ENCODE peak calls at places on chromosomes 16 and 17, in eight cellular contexts. One of them, this sample, is unnamed.

GRCh38 chr16:56675685-56676210 is 6.1 kb downstream of the MT1H start:
- DNase-seq in K562: peak; percentile 15
- DNase-seq in sigmoid colon: no peak
- DNase-seq in Panc1: no peak
- DNase-seq in H1: no peak
- DNase-seq in HL-60: no peak
- DNase-seq in breast epithelium: no peak
- DNase-seq in GM12891: no peak
- DNase-seq in this sample: no peak

GRCh38 chr16:28277537-28278388 is 14.6 kb upstream of the SBK1 start:
- DNase-seq in K562: peak; percentile 81
- DNase-seq in sigmoid colon: peak; percentile 92
- DNase-seq in Panc1: peak; percentile 58
- DNase-seq in H1: peak; percentile 73
- DNase-seq in HL-60: peak; percentile 47
- DNase-seq in breast epithelium: peak; percentile 86
- DNase-seq in GM12891: peak; percentile 85
- DNase-seq in this sample: no peak

GRCh38 chr16:17251496-17251895 is 219.3 kb downstream of the XYLT1 start:
- DNase-seq in K562: no peak
- DNase-seq in sigmoid colon: no peak
- DNase-seq in Panc1: no peak
- DNase-seq in H1: no peak
- DNase-seq in HL-60: no peak
- DNase-seq in breast epithelium: no peak
- DNase-seq in GM12891: no peak
- DNase-seq in this sample: no peak

GRCh38 chr16:2026461-2027023 is at the start of gene NHERF2:
- DNase-seq in K562: peak; percentile 85
- DNase-seq in sigmoid colon: no peak
- DNase-seq in Panc1: no peak
- DNase-seq in H1: no peak
- DNase-seq in HL-60: no peak
- DNase-seq in breast epithelium: no peak
- DNase-seq in GM12891: no peak
- DNase-seq in this sample: no peak

GRCh38 chr17:29567362-29568330 is 809 bp upstream of the ABHD15 start:
- DNase-seq in K562: peak; percentile 81
- DNase-seq in sigmoid colon: peak; percentile 83
- DNase-seq in Panc1: no peak
- DNase-seq in H1: no peak
- DNase-seq in HL-60: no peak
- DNase-seq in breast epithelium: peak; percentile 56
- DNase-seq in GM12891: peak; percentile 84
- DNase-seq in this sample: peak; percentile 88

GRCh38 chr17:73141411-73141810 is 23.4 kb upstream of the SSTR2 start:
- DNase-seq in K562: no peak
- DNase-seq in sigmoid colon: no peak
- DNase-seq in Panc1: no peak
- DNase-seq in H1: no peak
- DNase-seq in HL-60: no peak
- DNase-seq in breast epithelium: no peak
- DNase-seq in GM12891: no peak
- DNase-seq in this sample: no peak

GRCh38 chr17:65062168-65062915 is 5.8 kb upstream of the GNA13 start:
- DNase-seq in K562: no peak
- DNase-seq in sigmoid colon: peak; percentile 50
- DNase-seq in Panc1: no peak
- DNase-seq in H1: no peak
- DNase-seq in HL-60: no peak
- DNase-seq in breast epithelium: no peak
- DNase-seq in GM12891: no peak
- DNase-seq in this sample: no peak

GRCh38 chr16:2086812-2087425 is 39.1 kb downstream of the TSC2 start:
- DNase-seq in K562: no peak
- DNase-seq in sigmoid colon: no peak
- DNase-seq in Panc1: no peak
- DNase-seq in H1: no peak
- DNase-seq in HL-60: no peak
- DNase-seq in breast epithelium: no peak
- DNase-seq in GM12891: no peak
- DNase-seq in this sample: no peak

GRCh38 chr17:8137645-8138342 is 13.9 kb upstream of the HES7 start:
- DNase-seq in K562: no peak
- DNase-seq in sigmoid colon: peak; percentile 63
- DNase-seq in Panc1: no peak
- DNase-seq in H1: no peak
- DNase-seq in HL-60: no peak
- DNase-seq in breast epithelium: no peak
- DNase-seq in GM12891: no peak
- DNase-seq in this sample: no peak

GRCh38 chr16:7765079-7765550 is 432.5 kb downstream of the RBFOX1 start:
- DNase-seq in K562: no peak
- DNase-seq in sigmoid colon: no peak
- DNase-seq in Panc1: no peak
- DNase-seq in H1: peak; percentile 43
- DNase-seq in HL-60: no peak
- DNase-seq in breast epithelium: no peak
- DNase-seq in GM12891: no peak
- DNase-seq in this sample: no peak
- TF ChIP-seq POLR2AphosphoS5 in K562: no peak
- TF ChIP-seq POLR2AphosphoS5 in sigmoid colon: no peak
- TF ChIP-seq POLR2AphosphoS5 in Panc1: no peak
- TF ChIP-seq POLR2AphosphoS5 in H1: no peak
- TF ChIP-seq POLR2AphosphoS5 in HL-60: no peak
- TF ChIP-seq POLR2AphosphoS5 in breast epithelium: no peak
- TF ChIP-seq POLR2AphosphoS5 in GM12891: no peak
- TF ChIP-seq POLR2AphosphoS5 in this sample: no peak

GRCh38 chr16:58345574-58346354 is 46.5 kb upstream of the GINS3 start:
- DNase-seq in K562: no peak
- DNase-seq in sigmoid colon: no peak
- DNase-seq in Panc1: no peak
- DNase-seq in H1: no peak
- DNase-seq in HL-60: no peak
- DNase-seq in breast epithelium: no peak
- DNase-seq in GM12891: no peak
- DNase-seq in this sample: no peak
- TF ChIP-seq POLR2AphosphoS5 in K562: no peak
- TF ChIP-seq POLR2AphosphoS5 in sigmoid colon: no peak
- TF ChIP-seq POLR2AphosphoS5 in Panc1: no peak
- TF ChIP-seq POLR2AphosphoS5 in H1: no peak
- TF ChIP-seq POLR2AphosphoS5 in HL-60: no peak
- TF ChIP-seq POLR2AphosphoS5 in breast epithelium: no peak
- TF ChIP-seq POLR2AphosphoS5 in GM12891: no peak
- TF ChIP-seq POLR2AphosphoS5 in this sample: no peak

GRCh38 chr17:1643293-1643998 is 2.1 kb downstream of the SCARF1 start:
- DNase-seq in K562: no peak
- DNase-seq in sigmoid colon: no peak
- DNase-seq in Panc1: no peak
- DNase-seq in H1: no peak
- DNase-seq in HL-60: no peak
- DNase-seq in breast epithelium: peak; percentile 77
- DNase-seq in GM12891: peak; percentile 78
- DNase-seq in this sample: no peak

GRCh38 chr17:1643999-1644492 is 1.5 kb downstream of the SCARF1 start:
- DNase-seq in K562: no peak
- DNase-seq in sigmoid colon: no peak
- DNase-seq in Panc1: no peak
- DNase-seq in H1: no peak
- DNase-seq in HL-60: no peak
- DNase-seq in breast epithelium: no peak
- DNase-seq in GM12891: no peak
- DNase-seq in this sample: no peak

GRCh38 chr17:1646199-1646875 is 805 bp upstream of the SCARF1 start:
- DNase-seq in K562: no peak
- DNase-seq in sigmoid colon: no peak
- DNase-seq in Panc1: no peak
- DNase-seq in H1: no peak
- DNase-seq in HL-60: no peak
- DNase-seq in breast epithelium: no peak
- DNase-seq in GM12891: no peak
- DNase-seq in this sample: no peak

GRCh38 chr17:1645207-1646171 is at the start of gene SCARF1:
- DNase-seq in K562: no peak
- DNase-seq in sigmoid colon: peak; percentile 79
- DNase-seq in Panc1: no peak
- DNase-seq in H1: no peak
- DNase-seq in HL-60: no peak
- DNase-seq in breast epithelium: no peak
- DNase-seq in GM12891: no peak
- DNase-seq in this sample: no peak

GRCh38 chr17:1644493-1645206 is 882 bp downstream of the SCARF1 start:
- DNase-seq in K562: no peak
- DNase-seq in sigmoid colon: no peak
- DNase-seq in Panc1: no peak
- DNase-seq in H1: no peak
- DNase-seq in HL-60: no peak
- DNase-seq in breast epithelium: no peak
- DNase-seq in GM12891: no peak
- DNase-seq in this sample: peak; percentile 85
- TF ChIP-seq POLR2AphosphoS5 in K562: no peak
- TF ChIP-seq POLR2AphosphoS5 in sigmoid colon: no peak
- TF ChIP-seq POLR2AphosphoS5 in Panc1: no peak
- TF ChIP-seq POLR2AphosphoS5 in H1: no peak
- TF ChIP-seq POLR2AphosphoS5 in HL-60: no peak
- TF ChIP-seq POLR2AphosphoS5 in breast epithelium: no peak
- TF ChIP-seq POLR2AphosphoS5 in GM12891: no peak
- TF ChIP-seq POLR2AphosphoS5 in this sample: no peak

GRCh38 chr16:57807968-57808528 is 5.8 kb upstream of the KIFC3 start:
- DNase-seq in K562: peak; percentile 76
- DNase-seq in sigmoid colon: peak; percentile 90
- DNase-seq in Panc1: peak; percentile 67
- DNase-seq in H1: no peak
- DNase-seq in HL-60: no peak
- DNase-seq in breast epithelium: peak; percentile 82
- DNase-seq in GM12891: peak; percentile 63
- DNase-seq in this sample: no peak

GRCh38 chr16:57809276-57809793 is 7.0 kb upstream of the KIFC3 start:
- DNase-seq in K562: no peak
- DNase-seq in sigmoid colon: no peak
- DNase-seq in Panc1: no peak
- DNase-seq in H1: no peak
- DNase-seq in HL-60: no peak
- DNase-seq in breast epithelium: no peak
- DNase-seq in GM12891: no peak
- DNase-seq in this sample: no peak

GRCh38 chr16:57808589-57808988 is 6.3 kb upstream of the KIFC3 start:
- DNase-seq in K562: no peak
- DNase-seq in sigmoid colon: no peak
- DNase-seq in Panc1: no peak
- DNase-seq in H1: no peak
- DNase-seq in HL-60: no peak
- DNase-seq in breast epithelium: no peak
- DNase-seq in GM12891: no peak
- DNase-seq in this sample: no peak

GRCh38 chr16:57809843-57810196 is 7.5 kb upstream of the KIFC3 start:
- DNase-seq in K562: no peak
- DNase-seq in sigmoid colon: no peak
- DNase-seq in Panc1: no peak
- DNase-seq in H1: no peak
- DNase-seq in HL-60: no peak
- DNase-seq in breast epithelium: no peak
- DNase-seq in GM12891: no peak
- DNase-seq in this sample: no peak

DNA sequence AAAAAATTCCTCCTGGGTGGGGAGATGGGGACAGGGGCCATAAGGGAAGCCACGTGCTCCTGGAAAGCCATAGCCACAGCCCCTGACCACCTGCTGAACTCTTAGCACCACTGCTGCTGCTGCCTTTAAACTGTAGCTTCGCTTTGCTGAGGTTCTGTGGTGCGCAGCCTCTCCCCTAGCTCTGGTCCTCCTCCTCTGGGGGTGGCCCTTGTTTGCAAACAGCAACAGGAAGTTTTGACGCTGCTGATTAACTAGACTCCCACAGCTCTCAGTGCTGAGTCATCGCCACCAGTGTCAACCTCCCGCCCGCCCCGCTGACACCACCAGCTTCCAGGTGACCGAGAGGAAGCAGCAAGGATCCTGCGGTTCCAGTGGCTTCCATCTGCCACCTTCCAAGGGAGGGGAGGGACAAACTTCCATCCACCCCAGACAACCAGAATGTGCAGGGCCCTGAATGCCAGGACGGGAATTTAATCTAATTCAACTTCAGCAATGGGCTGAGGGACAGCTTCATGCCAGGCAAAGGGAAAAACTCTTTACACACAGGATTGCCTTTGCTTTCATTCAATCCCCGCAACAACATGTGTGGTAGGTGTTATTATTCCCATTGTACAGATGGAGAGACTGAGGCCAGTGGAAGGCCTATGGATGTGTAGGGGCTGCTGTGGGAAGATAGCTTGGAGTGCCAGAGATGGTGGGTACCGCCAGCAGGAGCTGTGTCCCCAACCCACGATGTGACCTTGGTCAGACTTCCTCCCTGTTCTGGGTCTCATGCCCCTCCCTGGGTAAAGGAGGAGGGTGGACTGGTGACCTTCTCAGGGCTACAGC is 8.1 kb upstream of the KIFC3 start:
- DNase-seq in K562: peak; percentile 90
- DNase-seq in sigmoid colon: peak; percentile 88
- DNase-seq in Panc1: peak; percentile 71
- DNase-seq in H1: no peak
- DNase-seq in HL-60: peak; percentile 88
- DNase-seq in breast epithelium: peak; percentile 67
- DNase-seq in GM12891: peak; percentile 80
- DNase-seq in this sample: no peak
- TF ChIP-seq POLR2AphosphoS5 in K562: peak; percentile 68
- TF ChIP-seq POLR2AphosphoS5 in sigmoid colon: no peak
- TF ChIP-seq POLR2AphosphoS5 in Panc1: peak; percentile 47
- TF ChIP-seq POLR2AphosphoS5 in H1: no peak
- TF ChIP-seq POLR2AphosphoS5 in HL-60: peak; percentile 87
- TF ChIP-seq POLR2AphosphoS5 in breast epithelium: no peak
- TF ChIP-seq POLR2AphosphoS5 in GM12891: no peak
- TF ChIP-seq POLR2AphosphoS5 in this sample: peak; percentile 74

DNA sequence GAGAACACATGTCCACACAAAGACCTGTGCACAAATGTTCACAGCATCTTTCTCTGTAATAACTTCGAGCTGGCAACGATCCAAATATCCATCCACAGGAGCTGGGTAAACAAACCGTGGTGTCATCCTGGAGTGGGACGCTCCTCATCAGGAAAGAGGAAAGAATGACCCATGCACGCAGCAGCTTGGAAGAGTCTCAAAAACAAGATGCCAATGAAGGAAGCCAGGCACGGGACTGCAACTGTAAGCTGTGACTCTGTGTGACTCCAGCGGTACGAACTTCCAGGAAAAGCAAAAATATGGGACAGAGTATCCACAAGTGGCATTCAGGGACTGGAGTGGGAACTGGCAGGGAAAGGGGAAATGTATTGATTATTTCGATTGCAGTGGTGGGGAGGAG is 36.7 kb upstream of the CIBAR2 start:
- DNase-seq in K562: no peak
- DNase-seq in sigmoid colon: no peak
- DNase-seq in Panc1: no peak
- DNase-seq in H1: no peak
- DNase-seq in HL-60: no peak
- DNase-seq in breast epithelium: no peak
- DNase-seq in GM12891: no peak
- DNase-seq in this sample: no peak
- TF ChIP-seq POLR2AphosphoS5 in K562: no peak
- TF ChIP-seq POLR2AphosphoS5 in sigmoid colon: peak; percentile 63
- TF ChIP-seq POLR2AphosphoS5 in Panc1: no peak
- TF ChIP-seq POLR2AphosphoS5 in H1: no peak
- TF ChIP-seq POLR2AphosphoS5 in HL-60: no peak
- TF ChIP-seq POLR2AphosphoS5 in breast epithelium: no peak
- TF ChIP-seq POLR2AphosphoS5 in GM12891: no peak
- TF ChIP-seq POLR2AphosphoS5 in this sample: no peak